ENCODE peak calls at places on chromosomes 1 and 21, in four cellular contexts. One of them, this sample, is unnamed.

GRCh38 chr1:92577251-92577895 is 90.6 kb upstream of the GFI1 start:
- DNase-seq in pancreas: no peak
- DNase-seq in heart right ventricle: peak; percentile 14
- DNase-seq in H9: no peak
- DNase-seq in this sample: no peak

GRCh38 chr1:160149706-160150105 is 1.7 kb upstream of the ATP1A4 start:
- DNase-seq in pancreas: no peak
- DNase-seq in heart right ventricle: no peak
- DNase-seq in H9: no peak
- DNase-seq in this sample: no peak

GRCh38 chr21:33668620-33669019 is 26.3 kb downstream of the ITSN1 start:
- DNase-seq in pancreas: no peak
- DNase-seq in heart right ventricle: no peak
- DNase-seq in H9: no peak
- DNase-seq in this sample: no peak

GRCh38 chr1:88892146-88892877 is 945 bp upstream of the GTF2B start:
- DNase-seq in pancreas: no peak
- DNase-seq in heart right ventricle: no peak
- DNase-seq in H9: peak; percentile 43
- DNase-seq in this sample: no peak

GRCh38 chr1:155003227-155003765 is 694 bp downstream of the ZBTB7B start:
- DNase-seq in pancreas: no peak
- DNase-seq in heart right ventricle: no peak
- DNase-seq in H9: peak; percentile 42
- DNase-seq in this sample: peak; percentile 63

GRCh38 chr1:202567747-202568146 is 142.5 kb downstream of the SYT2 start:
- DNase-seq in pancreas: no peak
- DNase-seq in heart right ventricle: no peak
- DNase-seq in H9: peak; percentile 38
- DNase-seq in this sample: no peak

GRCh38 chr1:204427302-204427701 is 15.7 kb upstream of the PPP1R15B start:
- DNase-seq in pancreas: no peak
- DNase-seq in heart right ventricle: no peak
- DNase-seq in H9: no peak
- DNase-seq in this sample: no peak

GRCh38 chr21:33947451-33948095 is 32.0 kb upstream of the ATP5PO start:
- DNase-seq in pancreas: no peak
- DNase-seq in heart right ventricle: peak; percentile 47
- DNase-seq in H9: peak; percentile 91
- DNase-seq in this sample: peak; percentile 94

GRCh38 chr1:169346036-169346589 is 21.5 kb downstream of the NME7 start:
- DNase-seq in pancreas: no peak
- DNase-seq in heart right ventricle: no peak
- DNase-seq in H9: no peak
- DNase-seq in this sample: no peak

GRCh38 chr1:184858288-184858687 is 103.6 kb upstream of the EDEM3 start:
- DNase-seq in pancreas: no peak
- DNase-seq in heart right ventricle: no peak
- DNase-seq in H9: no peak
- DNase-seq in this sample: no peak

GRCh38 chr1:240445369-240445768 is 166.6 kb downstream of the GREM2 start:
- DNase-seq in pancreas: no peak
- DNase-seq in heart right ventricle: no peak
- DNase-seq in H9: no peak
- DNase-seq in this sample: no peak

GRCh38 chr1:154567386-154568164 is at the start of gene CHRNB2:
- DNase-seq in pancreas: peak; percentile 90
- DNase-seq in heart right ventricle: peak; percentile 73
- DNase-seq in H9: peak; percentile 96
- DNase-seq in this sample: peak; percentile 84

GRCh38 chr1:206633708-206634121 is 1.6 kb upstream of the DYRK3 start:
- DNase-seq in pancreas: no peak
- DNase-seq in heart right ventricle: no peak
- DNase-seq in H9: no peak
- DNase-seq in this sample: peak; percentile 54

DNA sequence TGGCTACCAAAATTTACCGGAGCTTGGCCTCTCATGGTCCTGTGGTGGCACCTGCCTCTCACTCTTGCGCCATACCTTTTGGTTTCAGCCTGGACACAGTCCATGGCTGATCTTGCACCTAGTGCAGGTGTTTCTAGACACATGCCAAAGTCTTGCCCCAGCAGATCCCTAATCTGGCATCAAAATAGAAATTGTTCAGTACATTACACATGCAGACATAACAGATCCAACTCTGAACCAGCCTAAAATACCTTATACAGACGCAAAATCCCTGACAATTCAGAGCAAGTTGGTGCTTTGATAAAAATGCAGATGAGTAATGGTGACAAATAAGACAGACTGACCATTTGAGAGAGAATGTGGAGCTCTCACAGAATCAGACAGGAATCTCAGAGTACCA is 44.1 kb downstream of the NGF start:
- DNase-seq in pancreas: no peak
- DNase-seq in heart right ventricle: no peak
- DNase-seq in H9: no peak
- DNase-seq in this sample: no peak
- H3K9me3 ChIP-seq in pancreas: no peaks in the 10 kb centered on the region
- H3K9me3 ChIP-seq in heart right ventricle: no peaks in the 10 kb centered on the region
- H3K9me3 ChIP-seq in H9: no peaks in the 10 kb centered on the region
- H3K9me3 ChIP-seq in this sample: no peaks in the 10 kb centered on the region

DNA sequence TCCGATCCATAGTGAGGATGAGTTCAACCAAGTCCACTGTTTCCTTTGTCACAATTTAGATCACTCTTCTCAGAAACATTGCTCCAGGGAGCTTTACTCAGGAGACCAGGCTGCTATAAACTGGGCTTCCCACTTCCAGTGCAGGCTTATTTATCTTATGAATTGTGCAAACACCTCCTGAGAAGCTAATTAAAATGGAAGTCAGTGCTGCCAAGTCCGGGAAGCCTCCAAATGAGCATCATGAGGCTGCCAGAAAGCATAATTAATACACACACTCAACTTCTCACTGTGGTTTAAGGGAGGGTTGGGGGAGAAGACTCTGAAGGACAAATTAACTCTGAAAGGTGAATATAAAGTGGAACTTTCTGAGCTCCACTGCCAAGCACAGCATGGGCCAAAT is 145.0 kb upstream of the SGIP1 start:
- DNase-seq in pancreas: no peak
- DNase-seq in heart right ventricle: no peak
- DNase-seq in H9: no peak
- DNase-seq in this sample: no peak
- H3K9me3 ChIP-seq in pancreas: no peaks in the 10 kb centered on the region
- H3K9me3 ChIP-seq in heart right ventricle: peaks cover 6% of the 10 kb centered on the region
- H3K9me3 ChIP-seq in H9: peaks cover 19% of the 10 kb centered on the region
- H3K9me3 ChIP-seq in this sample: no peaks in the 10 kb centered on the region

DNA sequence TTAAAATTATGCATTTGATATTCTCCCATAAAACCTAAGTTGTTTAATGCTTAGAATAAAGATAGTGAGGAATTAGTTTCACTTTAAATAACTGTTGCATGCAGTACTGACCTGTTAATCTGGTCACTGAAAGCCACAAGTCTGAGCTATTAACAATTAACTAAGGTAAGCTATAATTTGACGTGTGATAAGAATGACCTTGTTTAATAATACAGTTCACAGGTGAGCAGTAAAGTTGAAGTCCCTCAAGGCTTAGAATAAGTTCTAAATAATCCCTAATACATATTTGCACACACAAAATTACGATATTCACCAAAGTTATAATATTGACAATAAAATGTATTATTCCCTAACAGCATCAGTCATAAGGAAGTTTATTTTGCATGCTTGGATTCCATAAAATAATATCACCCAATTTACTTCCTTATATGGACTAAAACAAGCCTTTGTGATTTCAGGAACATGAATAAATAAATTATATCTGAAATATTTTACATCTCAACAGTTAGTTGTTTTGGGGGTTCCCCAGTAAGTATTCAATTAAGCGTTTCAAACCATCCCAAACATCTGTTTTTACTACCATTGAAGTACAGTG is 70.6 kb upstream of the CHRM3 start:
- DNase-seq in pancreas: no peak
- DNase-seq in heart right ventricle: no peak
- DNase-seq in H9: no peak
- DNase-seq in this sample: no peak
- H3K9me3 ChIP-seq in pancreas: no peaks in the 10 kb centered on the region
- H3K9me3 ChIP-seq in heart right ventricle: no peaks in the 10 kb centered on the region
- H3K9me3 ChIP-seq in H9: no peaks in the 10 kb centered on the region
- H3K9me3 ChIP-seq in this sample: no peaks in the 10 kb centered on the region

DNA sequence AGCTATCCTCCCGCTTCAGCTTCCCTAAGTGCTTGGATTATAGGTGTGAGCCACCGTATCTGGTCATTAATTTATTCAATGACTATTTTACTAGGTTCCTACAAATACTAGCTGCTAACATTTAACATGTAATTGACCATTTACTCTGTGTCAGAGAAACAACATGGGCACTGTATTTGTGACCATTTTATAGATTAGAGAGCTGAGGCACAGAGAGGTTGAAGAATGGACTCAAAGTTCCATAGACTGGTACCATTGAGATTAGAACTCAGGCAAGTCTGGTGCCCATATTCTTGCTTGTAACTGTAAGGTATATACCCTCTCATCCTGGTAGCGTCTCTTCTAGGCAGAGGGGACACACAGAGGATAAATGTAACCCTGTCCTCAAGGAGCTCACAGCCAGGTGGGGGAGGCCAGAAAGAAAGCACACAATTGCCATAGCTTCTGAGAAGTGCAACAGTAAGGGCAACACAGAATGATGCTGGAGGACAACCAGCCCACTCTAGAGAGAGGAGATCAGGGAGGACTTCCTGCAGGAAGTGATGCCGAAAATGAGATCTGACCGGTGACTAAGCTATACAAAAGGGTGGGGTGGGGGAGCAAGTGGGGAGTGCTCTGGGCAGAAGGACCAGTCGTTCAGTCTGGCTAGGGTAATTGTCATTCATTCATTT is 3.8 kb downstream of the SRARP start:
- DNase-seq in pancreas: peak; percentile 0
- DNase-seq in heart right ventricle: no peak
- DNase-seq in H9: no peak
- DNase-seq in this sample: no peak
- H3K9me3 ChIP-seq in pancreas: no peaks in the 10 kb centered on the region
- H3K9me3 ChIP-seq in heart right ventricle: no peaks in the 10 kb centered on the region
- H3K9me3 ChIP-seq in H9: no peaks in the 10 kb centered on the region
- H3K9me3 ChIP-seq in this sample: no peaks in the 10 kb centered on the region

DNA sequence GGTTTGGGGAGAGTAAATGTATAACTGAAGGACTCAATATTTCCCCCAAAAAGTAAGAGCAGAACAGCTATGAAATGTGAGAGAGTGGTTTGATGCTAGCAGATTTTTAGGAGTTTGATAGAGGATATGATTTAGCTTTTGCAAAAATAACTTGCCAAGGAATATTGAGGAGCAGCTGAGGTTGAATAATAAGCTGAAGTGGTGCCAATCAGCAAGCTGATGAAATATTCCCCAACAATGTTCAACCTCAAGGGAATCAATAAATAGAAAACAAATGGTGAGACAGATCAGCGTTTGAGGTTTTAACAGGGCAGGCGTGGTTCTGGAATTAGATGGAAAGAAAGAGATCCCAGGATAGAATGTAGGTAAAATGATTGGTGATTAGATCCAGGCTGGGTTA is 413.4 kb upstream of the ADAMTS5 start:
- DNase-seq in pancreas: no peak
- DNase-seq in heart right ventricle: no peak
- DNase-seq in H9: no peak
- DNase-seq in this sample: no peak
- H3K9me3 ChIP-seq in pancreas: no peaks in the 10 kb centered on the region
- H3K9me3 ChIP-seq in heart right ventricle: peaks cover 8% of the 10 kb centered on the region
- H3K9me3 ChIP-seq in H9: no peaks in the 10 kb centered on the region
- H3K9me3 ChIP-seq in this sample: no peaks in the 10 kb centered on the region

DNA sequence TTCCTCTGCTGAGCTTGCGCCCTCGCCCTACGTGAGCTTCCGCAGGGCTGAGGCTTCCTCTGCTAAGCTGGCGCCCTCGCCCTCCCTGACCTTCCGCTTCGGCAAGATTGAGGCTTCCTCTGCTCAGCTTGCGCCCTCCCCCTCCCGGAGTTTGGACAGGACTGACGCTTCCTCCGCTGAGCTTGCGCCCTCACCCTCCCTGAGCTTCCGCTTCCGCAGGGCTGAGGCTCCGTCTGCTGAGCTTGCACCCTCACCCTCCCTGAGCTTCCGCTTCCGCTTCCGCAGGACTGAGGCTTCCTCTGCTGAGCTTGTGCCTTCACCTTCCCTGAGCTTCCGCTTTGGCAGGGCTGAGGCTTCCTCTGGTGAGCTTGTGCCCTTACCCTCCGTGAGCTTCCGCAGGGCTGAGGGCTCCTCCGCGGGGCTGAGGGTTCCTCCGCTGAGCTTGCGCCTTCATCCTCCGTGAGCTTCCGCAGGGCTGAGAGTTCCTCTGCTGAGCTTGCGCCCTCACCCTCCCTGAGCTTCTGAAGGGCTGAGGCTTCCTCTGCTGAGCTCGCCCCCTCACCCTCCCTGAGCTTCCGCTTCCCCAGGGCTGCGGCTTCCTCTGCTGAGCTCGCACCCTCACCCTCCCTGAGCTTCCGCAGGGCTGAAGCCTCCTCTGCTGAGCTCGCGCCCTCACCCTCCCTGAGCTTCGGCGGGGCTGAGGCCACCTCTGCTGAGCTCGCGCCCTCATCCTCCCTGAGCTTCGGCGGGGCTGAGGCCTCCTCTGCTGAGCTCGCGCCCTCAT is 753.6 kb upstream of the TPTE start:
- DNase-seq in pancreas: peak; percentile 82
- DNase-seq in heart right ventricle: no peak
- DNase-seq in H9: no peak
- DNase-seq in this sample: no peak
- H3K9me3 ChIP-seq in pancreas: no peaks in the 10 kb centered on the region
- H3K9me3 ChIP-seq in heart right ventricle: no peaks in the 10 kb centered on the region
- H3K9me3 ChIP-seq in H9: peaks cover 93% of the 10 kb centered on the region
- H3K9me3 ChIP-seq in this sample: peaks cover 29% of the 10 kb centered on the region

GRCh38 chr1:82932207-82932606 is 1066.7 kb downstream of the TTLL7 start:
- DNase-seq in pancreas: no peak
- DNase-seq in heart right ventricle: no peak
- DNase-seq in H9: no peak
- DNase-seq in this sample: no peak
- H3K9me3 ChIP-seq in pancreas: no peaks in the 10 kb centered on the region
- H3K9me3 ChIP-seq in heart right ventricle: peaks cover 13% of the 10 kb centered on the region
- H3K9me3 ChIP-seq in H9: no peaks in the 10 kb centered on the region
- H3K9me3 ChIP-seq in this sample: no peaks in the 10 kb centered on the region

GRCh38 chr1:68936530-68936929 is 439.6 kb upstream of the DEPDC1 start:
- DNase-seq in pancreas: no peak
- DNase-seq in heart right ventricle: no peak
- DNase-seq in H9: no peak
- DNase-seq in this sample: no peak
- H3K9me3 ChIP-seq in pancreas: no peaks in the 10 kb centered on the region
- H3K9me3 ChIP-seq in heart right ventricle: no peaks in the 10 kb centered on the region
- H3K9me3 ChIP-seq in H9: no peaks in the 10 kb centered on the region
- H3K9me3 ChIP-seq in this sample: no peaks in the 10 kb centered on the region

This sample was measured in hepatocyte.